ENCODE peak calls at places on chromosomes 5 and 9, in eight cellular contexts. R is endothelial cell, B is lower lobe of right lung, C is brain microvascular endothelial cell, Y is MM.1S, F is HCT116, J is astrocyte of the spinal cord, D is GM13976. L is an unnamed sample.

GRCh38 chr9:136484153-136485048 is 1.6 kb upstream of the SEC16A start:
- DNase-seq in R (no peak), B (peak; percentile 64), C (no peak), Y (no peak), F (no peak), J (no peak), D (no peak), L (peak; percentile 90)

GRCh38 chr5:89343666-89344065 is 460.7 kb upstream of the MEF2C start:
- DNase-seq in R (no peak), B (no peak), C (peak; percentile 23), Y (peak; percentile 96), F (no peak), J (peak; percentile 29), D (no peak), L (no peak)

GRCh38 chr5:1658665-1659064 is 134.9 kb upstream of the LPCAT1 start:
- DNase-seq in R (no peak), B (no peak), C (no peak), Y (no peak), F (no peak), J (no peak), D (no peak), L (peak; percentile 85)

GRCh38 chr9:108783318-108784127 is 72.3 kb downstream of the ACTL7B start:
- DNase-seq in R (no peak), B (no peak), C (no peak), Y (no peak), F (no peak), J (no peak), D (no peak), L (no peak)

GRCh38 chr9:100884518-100884917 is 144.0 kb upstream of the PLPPR1 start:
- DNase-seq in R (no peak), B (no peak), C (no peak), Y (no peak), F (no peak), J (no peak), D (no peak), L (no peak)

GRCh38 chr9:100427366-100428263 is 672 bp downstream of the MSANTD3 start:
- DNase-seq in R (peak; percentile 47), B (peak; percentile 65), C (peak; percentile 56), Y (peak; percentile 27), F (peak; percentile 35), J (peak; percentile 77), D (no peak), L (peak; percentile 93)

GRCh38 chr5:56540266-56540665 is 275.1 kb upstream of the MAP3K1 start:
- DNase-seq in R (no peak), B (no peak), C (no peak), Y (no peak), F (no peak), J (no peak), D (no peak), L (no peak)

GRCh38 chr9:100492952-100493351 is 20.0 kb downstream of the TMEFF1 start:
- DNase-seq in R (no peak), B (no peak), C (no peak), Y (peak; percentile 30), F (no peak), J (peak; percentile 41), D (no peak), L (no peak)

GRCh38 chr9:93297659-93298497 is 113.9 kb downstream of the WNK2 start:
- DNase-seq in R (no peak), B (peak; percentile 41), C (no peak), Y (no peak), F (no peak), J (no peak), D (peak; percentile 26), L (peak; percentile 90)

GRCh38 chr5:159051431-159052281 is 48.1 kb downstream of the EBF1 start:
- DNase-seq in R (peak; percentile 65), B (peak; percentile 57), C (peak; percentile 40), Y (no peak), F (no peak), J (no peak), D (peak; percentile 48), L (no peak)

GRCh38 chr5:68749076-68749475 is 344.7 kb upstream of the SLC30A5 start:
- DNase-seq in R (no peak), B (no peak), C (no peak), Y (no peak), F (no peak), J (no peak), D (no peak), L (no peak)

GRCh38 chr5:173823721-173824567 is 64.2 kb upstream of the CPEB4 start:
- DNase-seq in R (no peak), B (no peak), C (peak; percentile 78), Y (no peak), F (no peak), J (peak; percentile 79), D (no peak), L (no peak)

GRCh38 chr5:148290271-148291195 is 21.7 kb upstream of the SPINK7 start:
- DNase-seq in R (no peak), B (no peak), C (peak; percentile 5), Y (peak; percentile 13), F (peak; percentile 4), J (peak; percentile 27), D (no peak), L (no peak)

GRCh38 chr5:9715891-9716335 is 85.8 kb upstream of the TAS2R1 start:
- DNase-seq in R (no peak), B (no peak), C (peak; percentile 62), Y (no peak), F (no peak), J (peak; percentile 39), D (no peak), L (no peak)

GRCh38 chr9:122468735-122469134 is 9.0 kb downstream of the OR1J1 start:
- DNase-seq in R (no peak), B (no peak), C (no peak), Y (no peak), F (no peak), J (no peak), D (no peak), L (no peak)

DNA sequence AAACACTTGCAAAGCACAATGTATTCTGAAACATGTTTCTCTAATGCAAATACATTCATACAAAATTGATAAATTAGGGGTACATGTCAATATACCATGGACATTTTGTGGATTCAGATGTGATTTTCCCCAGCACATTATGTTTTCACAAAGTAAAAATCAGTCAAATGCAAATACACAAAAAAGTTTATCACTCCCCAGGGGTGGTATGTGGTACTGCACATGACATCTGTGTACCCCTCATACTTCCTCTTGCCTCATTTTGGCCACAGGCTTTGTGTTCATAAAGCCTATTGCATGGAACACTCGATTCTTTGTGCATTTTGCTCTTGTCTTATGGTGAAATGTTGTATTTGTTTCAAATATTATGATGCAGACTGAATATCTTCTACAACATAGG is 116.8 kb upstream of the PDE4D start:
- DNase-seq in R (no peak), B (no peak), C (no peak), Y (no peak), F (no peak), J (no peak), D (no peak), L (no peak)
- TF ChIP-seq CTCF in R (peak; percentile 76), B (no peak), C (peak; percentile 38), Y (peak; percentile 25), F (no peak), J (peak; percentile 5), D (no peak), L (peak; percentile 29)

DNA sequence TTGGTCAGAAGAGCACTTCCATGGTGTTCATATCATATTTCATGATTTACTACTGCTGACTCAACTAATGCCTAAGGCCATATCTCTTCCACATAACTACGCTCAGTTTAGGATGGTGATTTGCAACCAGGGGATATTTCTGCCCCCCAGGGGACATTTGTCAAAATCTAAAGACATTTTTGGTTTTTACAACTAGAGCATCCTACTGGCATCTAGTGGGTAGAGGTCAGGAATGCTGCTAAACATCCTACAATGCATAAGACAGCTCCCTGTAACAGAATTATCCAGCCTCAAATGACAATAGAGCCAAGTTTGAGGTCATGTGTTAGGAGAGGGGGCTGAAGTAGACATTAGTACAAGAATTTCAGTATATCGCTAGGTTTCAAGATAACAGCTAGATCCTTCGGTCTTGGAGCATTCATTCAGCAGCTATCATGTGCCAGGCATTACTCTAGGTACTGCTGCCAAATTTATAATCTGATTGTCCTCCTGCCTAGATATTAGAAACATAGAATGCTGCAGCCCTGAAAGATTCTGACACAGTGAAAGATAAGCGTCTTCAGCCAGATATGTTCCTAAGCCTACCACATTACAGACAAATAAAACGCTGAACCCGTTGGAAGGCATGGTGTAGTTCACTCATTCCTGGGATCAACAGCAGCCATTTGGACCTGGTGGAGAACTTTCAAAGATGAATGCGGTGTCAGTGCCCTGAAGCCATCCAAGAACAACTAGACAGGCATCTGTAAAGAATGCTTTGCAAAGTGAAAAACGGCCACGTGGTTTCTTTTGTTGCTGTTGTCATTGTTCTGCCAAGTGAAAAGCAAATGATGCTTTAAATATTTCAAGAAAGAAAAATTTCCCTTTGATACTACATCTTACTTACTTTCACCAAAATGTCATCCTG is 55.5 kb upstream of the FST start:
- DNase-seq in R (no peak), B (no peak), C (no peak), Y (no peak), F (no peak), J (no peak), D (no peak), L (no peak)
- TF ChIP-seq CTCF in R (no peak), B (no peak), C (no peak), Y (no peak), F (no peak), J (no peak), D (no peak), L (peak; percentile 39)

DNA sequence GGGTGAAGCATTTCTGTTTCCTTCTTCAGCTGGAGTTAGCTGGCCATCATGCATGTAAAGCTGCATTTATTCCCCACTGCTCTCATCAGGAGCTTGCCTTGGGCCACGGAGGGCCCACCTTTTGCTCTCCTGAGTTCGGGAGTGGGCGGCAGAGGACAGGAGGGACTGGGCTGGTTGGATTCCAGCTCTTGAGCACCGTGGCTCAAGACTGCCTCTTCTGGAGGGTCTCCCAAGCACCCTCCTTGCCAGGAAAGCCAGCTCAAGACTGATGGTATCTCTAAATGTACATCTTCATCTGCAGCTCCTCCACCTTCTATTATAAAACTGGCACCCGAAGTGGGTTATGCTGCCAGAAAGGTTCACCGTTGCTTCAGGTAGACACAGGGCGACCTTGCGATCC is 399.6 kb upstream of the IRX1 start:
- DNase-seq in R (no peak), B (no peak), C (no peak), Y (no peak), F (no peak), J (no peak), D (no peak), L (peak; percentile 59)
- TF ChIP-seq CTCF in R (no peak), B (no peak), C (no peak), Y (no peak), F (no peak), J (no peak), D (no peak), L (no peak)

DNA sequence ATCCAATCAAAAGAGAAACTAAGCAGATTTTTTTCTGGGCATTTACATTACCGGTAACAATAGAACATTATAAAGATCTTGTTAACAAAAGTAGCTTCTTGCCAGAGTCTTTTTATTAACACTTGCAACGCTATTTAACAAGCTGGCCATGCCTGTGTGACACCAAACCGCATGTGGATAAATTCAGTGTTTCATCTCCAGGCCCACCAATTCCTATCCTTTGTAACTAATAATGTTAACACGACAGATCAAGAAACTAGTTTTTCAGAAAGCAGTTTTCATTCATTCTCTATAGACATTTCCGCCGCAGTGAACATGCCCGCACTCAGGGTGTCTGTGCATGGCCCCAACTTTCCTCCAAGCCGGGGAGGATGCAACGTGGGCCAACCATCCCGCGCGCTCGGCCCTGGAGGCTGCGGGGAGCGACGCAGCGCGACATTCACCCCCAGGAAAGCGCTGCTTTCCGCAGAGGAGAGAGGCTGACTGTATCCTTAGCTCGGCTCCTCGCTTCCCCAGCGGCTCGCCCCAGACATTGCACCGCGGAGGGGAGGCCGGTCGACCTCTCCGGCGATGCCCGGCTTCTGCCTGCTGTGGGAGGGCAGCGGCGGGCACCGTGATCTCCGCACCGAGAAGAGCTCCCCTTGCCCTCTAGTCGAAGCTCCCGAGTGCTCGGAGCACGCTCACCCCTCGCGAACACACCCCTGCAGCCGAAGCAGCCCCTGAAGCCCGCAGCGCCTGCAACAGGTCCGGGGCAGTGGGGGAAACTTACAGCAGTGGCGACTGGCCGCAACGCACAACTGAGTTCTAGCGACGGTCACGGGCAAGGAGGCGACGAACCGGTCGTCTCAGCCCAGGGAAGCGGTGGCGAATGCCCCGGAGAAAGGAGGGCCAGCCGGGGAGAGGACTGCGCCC is 734 bp downstream of the ENC1 start:
- DNase-seq in R (peak; percentile 55), B (peak; percentile 70), C (no peak), Y (peak; percentile 60), F (no peak), J (no peak), D (peak; percentile 48), L (peak; percentile 93)
- TF ChIP-seq CTCF in R (no peak), B (peak; percentile 20), C (peak; percentile 42), Y (no peak), F (no peak), J (peak; percentile 12), D (no peak), L (no peak)